ENCODE peak calls at places on chromosomes 1 and 21, in nine cellular contexts. J is GM20000; L is progenitor cell of endocrine pancreas; I is foreskin fibroblast; F is OCI-LY7; O is WTC11; U is A549; C is CD4-positive, alpha-beta T cell; K is AG10803. E is an unnamed sample.

GRCh38 chr1:237911911-237912310 is 21.2 kb upstream of the ZP4 start:
- DNase-seq in J (no peak), L (no peak), I (no peak), F (no peak), O (no peak), U (no peak), C (no peak), K (no peak), E (no peak)

GRCh38 chr1:196535727-196536126 is 72.5 kb downstream of the KCNT2 start:
- DNase-seq in J (no peak), L (no peak), I (peak), F (peak), O (peak), U (peak), C (no peak), K (peak), E (peak)

GRCh38 chr21:14901482-14901958 is 163.3 kb downstream of the NRIP1 start:
- DNase-seq in J (peak), L (no peak), I (peak), F (no peak), O (no peak), U (no peak), C (no peak), K (peak), E (no peak)

GRCh38 chr1:41580021-41580420 is 95.5 kb upstream of the EDN2 start:
- DNase-seq in J (no peak), L (no peak), I (no peak), F (no peak), O (no peak), U (no peak), C (no peak), K (no peak), E (peak)

GRCh38 chr1:202213361-202214088 is 19.9 kb downstream of the LGR6 start:
- DNase-seq in J (no peak), L (no peak), I (no peak), F (no peak), O (peak), U (peak), C (no peak), K (no peak), E (no peak)

GRCh38 chr1:21639594-21640041 is 29.5 kb downstream of the RAP1GAP start:
- DNase-seq in J (no peak), L (no peak), I (no peak), F (no peak), O (no peak), U (no peak), C (no peak), K (no peak), E (no peak)

GRCh38 chr21:41141031-41141457 is 26.9 kb upstream of the BACE2 start:
- DNase-seq in J (no peak), L (no peak), I (no peak), F (no peak), O (no peak), U (no peak), C (no peak), K (peak), E (no peak)

GRCh38 chr1:1629430-1630190 is 2.4 kb upstream of the MMP23B start:
- DNase-seq in J (peak), L (no peak), I (no peak), F (peak), O (peak), U (no peak), C (peak), K (no peak), E (no peak)

GRCh38 chr1:154478639-154479038 is 23.4 kb upstream of the TDRD10 start:
- DNase-seq in J (peak), L (no peak), I (no peak), F (peak), O (no peak), U (peak), C (no peak), K (peak), E (no peak)

GRCh38 chr1:183734600-183735036 is 70.3 kb upstream of the RGL1 start:
- DNase-seq in J (no peak), L (no peak), I (peak), F (no peak), O (no peak), U (no peak), C (no peak), K (peak), E (no peak)

GRCh38 chr1:233443040-233443439 is 115.5 kb downstream of the MAP3K21 start:
- DNase-seq in J (no peak), L (no peak), I (peak), F (no peak), O (no peak), U (peak), C (no peak), K (no peak), E (no peak)

GRCh38 chr1:101112051-101112770 is 86.6 kb upstream of the DPH5 start:
- DNase-seq in J (peak), L (no peak), I (no peak), F (peak), O (no peak), U (no peak), C (peak), K (no peak), E (no peak)

GRCh38 chr1:112549590-112549989 is 40.8 kb downstream of the WNT2B start:
- DNase-seq in J (no peak), L (no peak), I (no peak), F (no peak), O (no peak), U (no peak), C (no peak), K (no peak), E (no peak)

GRCh38 chr1:160108888-160109662 is 6.5 kb upstream of the ATP1A2 start:
- DNase-seq in J (peak), L (no peak), I (peak), F (peak), O (no peak), U (peak), C (peak), K (peak), E (no peak)

GRCh38 chr1:202625416-202626360 is 84.6 kb downstream of the SYT2 start:
- DNase-seq in J (peak), L (peak), I (peak), F (peak), O (peak), U (peak), C (peak), K (peak), E (peak)

DNA sequence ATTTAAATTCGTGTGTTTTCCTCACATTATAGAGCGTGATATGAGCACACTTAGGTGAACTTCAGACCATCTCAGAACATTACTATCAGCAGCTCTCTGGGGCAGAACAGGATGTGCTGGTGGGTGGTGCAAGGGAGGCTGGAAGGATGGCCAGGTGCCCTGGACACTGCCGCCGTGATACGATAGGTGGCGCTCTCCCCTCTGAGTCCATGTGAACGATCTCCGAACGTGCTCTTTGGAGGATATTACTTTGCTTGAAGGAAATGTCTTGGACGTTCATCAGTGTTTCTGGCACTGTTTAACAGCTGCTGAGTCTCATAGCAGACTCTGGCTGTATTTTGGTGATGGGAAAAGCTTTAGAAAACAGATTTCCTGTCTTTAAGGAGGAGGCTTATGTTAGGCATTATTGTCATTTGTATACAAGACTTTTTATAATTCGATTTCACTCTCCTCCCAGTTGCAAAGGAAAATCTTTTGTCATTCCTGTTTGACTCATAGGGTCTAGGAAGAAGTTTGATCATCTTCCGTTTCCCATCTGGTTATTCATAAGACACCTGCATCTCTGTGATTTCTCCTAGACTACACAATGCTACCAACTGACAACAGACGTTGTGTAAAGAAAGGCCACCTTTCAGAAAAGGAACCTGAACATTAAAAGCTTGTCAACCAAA is 386.2 kb upstream of the ADGRL2 start:
- DNase-seq in J (peak), L (peak), I (peak), F (no peak), O (peak), U (peak), C (no peak), K (peak), E (no peak)
- TF ChIP-seq CTCF in J (peak), L (peak), I (peak), F (peak), O (peak), U (peak), C (no peak), K (peak), E (peak)

GRCh38 chr21:29390778-29391177 is 92.1 kb downstream of the BACH1 start:
- DNase-seq in J (no peak), L (no peak), I (peak), F (no peak), O (no peak), U (no peak), C (no peak), K (peak), E (no peak)

DNA sequence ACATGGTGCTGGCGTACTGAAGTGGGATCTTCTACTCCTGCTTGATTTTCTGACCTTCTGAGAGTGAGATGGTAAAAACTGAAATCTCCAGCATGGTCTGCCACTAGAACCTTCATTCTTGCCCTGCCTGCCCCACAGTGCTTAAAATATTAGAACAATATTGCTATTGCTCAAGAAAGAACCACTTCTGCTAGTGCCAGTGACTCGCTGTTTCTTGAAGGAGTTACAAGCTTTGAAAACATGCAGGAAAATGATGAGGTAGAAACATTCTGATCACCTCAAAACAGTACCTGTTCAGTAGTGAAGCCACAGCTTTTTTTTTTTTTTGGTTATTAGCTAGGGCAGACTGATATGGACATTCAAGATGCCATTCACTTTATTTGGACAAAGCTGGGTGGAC is 95.3 kb downstream of the BACH1 start:
- DNase-seq in J (no peak), L (no peak), I (peak), F (no peak), O (no peak), U (no peak), C (no peak), K (no peak), E (no peak)
- TF ChIP-seq CTCF in J (no peak), L (no peak), I (no peak), F (no peak), O (no peak), U (no peak), C (no peak), K (no peak), E (no peak)

GRCh38 chr1:230277201-230277771 is 148.8 kb downstream of the PGBD5 start:
- DNase-seq in J (peak), L (no peak), I (no peak), F (peak), O (peak), U (no peak), C (no peak), K (no peak), E (no peak)

GRCh38 chr1:230274254-230274653 is 151.9 kb downstream of the PGBD5 start:
- DNase-seq in J (no peak), L (no peak), I (no peak), F (no peak), O (peak), U (no peak), C (no peak), K (no peak), E (no peak)

GRCh38 chr1:230279583-230279945 is 146.6 kb downstream of the PGBD5 start:
- DNase-seq in J (no peak), L (no peak), I (no peak), F (no peak), O (no peak), U (no peak), C (no peak), K (no peak), E (no peak)

GRCh38 chr1:230278871-230279582 is 147.1 kb downstream of the PGBD5 start:
- DNase-seq in J (no peak), L (no peak), I (no peak), F (no peak), O (no peak), U (no peak), C (no peak), K (no peak), E (no peak)

GRCh38 chr1:230276401-230276800 is 149.7 kb downstream of the PGBD5 start:
- DNase-seq in J (no peak), L (no peak), I (no peak), F (no peak), O (peak), U (no peak), C (no peak), K (no peak), E (no peak)
- TF ChIP-seq CTCF in J (no peak), L (no peak), I (no peak), F (peak), O (no peak), U (no peak), C (no peak), K (no peak), E (no peak)

GRCh38 chr1:168386949-168387586 is 106.4 kb downstream of the TBX19 start:
- DNase-seq in J (peak), L (peak), I (no peak), F (no peak), O (peak), U (peak), C (peak), K (no peak), E (peak)
- TF ChIP-seq CTCF in J (no peak), L (peak), I (no peak), F (no peak), O (no peak), U (no peak), C (no peak), K (no peak), E (no peak)

GRCh38 chr1:207058878-207059867 is 6.1 kb downstream of the PFKFB2 start:
- DNase-seq in J (no peak), L (no peak), I (no peak), F (peak), O (peak), U (no peak), C (no peak), K (no peak), E (no peak)
- TF ChIP-seq CTCF in J (no peak), L (peak), I (no peak), F (peak), O (no peak), U (no peak), C (no peak), K (peak), E (no peak)

DNA sequence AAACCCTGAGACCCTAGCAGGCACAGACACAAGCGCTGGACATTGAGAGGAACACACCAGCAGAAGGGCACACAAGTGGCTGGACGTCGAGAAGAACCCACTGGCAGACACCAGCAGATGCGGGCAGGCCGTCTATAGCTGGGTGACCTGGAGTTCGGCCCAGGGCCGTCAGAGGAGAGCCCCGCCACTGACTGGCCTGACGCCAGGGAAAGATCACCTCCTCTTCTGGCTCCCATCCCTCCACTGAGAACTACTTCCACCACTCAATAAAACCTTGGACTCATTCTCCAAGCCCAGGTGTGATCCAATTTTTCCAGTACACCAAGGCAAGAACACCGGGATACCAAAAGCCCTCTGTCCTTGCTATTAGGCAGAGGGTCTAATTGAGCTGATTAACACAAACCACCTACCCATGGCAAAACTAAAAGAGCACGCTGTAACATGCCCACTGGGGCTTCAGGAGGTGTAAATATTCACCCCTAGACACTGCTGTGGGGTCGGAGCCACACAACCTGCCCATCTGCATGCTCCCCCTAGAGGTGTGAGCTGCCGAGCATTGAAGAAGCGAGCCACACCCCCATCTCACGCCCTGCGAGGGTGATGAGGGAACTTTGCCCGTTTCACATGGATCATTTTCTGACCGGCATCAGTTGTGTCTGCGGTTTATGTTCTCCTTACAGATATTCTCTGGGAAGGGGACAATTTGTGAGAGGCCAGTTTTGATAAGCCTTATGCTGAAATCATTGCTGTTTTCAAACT is 104.8 kb downstream of the HLX start:
- DNase-seq in J (no peak), L (no peak), I (no peak), F (no peak), O (peak), U (no peak), C (no peak), K (no peak), E (no peak)
- TF ChIP-seq CTCF in J (no peak), L (peak), I (no peak), F (peak), O (no peak), U (no peak), C (no peak), K (no peak), E (no peak)

DNA sequence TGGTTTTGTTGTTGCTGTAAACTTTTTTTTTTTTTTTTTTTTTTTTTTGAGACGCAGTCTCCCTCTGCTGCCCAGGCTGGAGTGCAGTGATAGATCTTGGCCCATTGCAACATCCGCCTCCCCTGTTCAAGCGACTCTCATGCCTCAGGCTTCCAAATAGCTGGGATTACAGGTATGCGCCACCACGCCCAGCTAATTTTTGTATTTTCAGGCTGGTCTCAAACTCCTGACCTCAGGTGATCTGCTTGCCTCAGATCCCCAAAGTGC is 78.9 kb upstream of the SLC45A1 start:
- DNase-seq in J (no peak), L (no peak), I (peak), F (no peak), O (no peak), U (peak), C (no peak), K (peak), E (no peak)
- TF ChIP-seq CTCF in J (no peak), L (no peak), I (peak), F (no peak), O (no peak), U (peak), C (no peak), K (peak), E (peak)

DNA sequence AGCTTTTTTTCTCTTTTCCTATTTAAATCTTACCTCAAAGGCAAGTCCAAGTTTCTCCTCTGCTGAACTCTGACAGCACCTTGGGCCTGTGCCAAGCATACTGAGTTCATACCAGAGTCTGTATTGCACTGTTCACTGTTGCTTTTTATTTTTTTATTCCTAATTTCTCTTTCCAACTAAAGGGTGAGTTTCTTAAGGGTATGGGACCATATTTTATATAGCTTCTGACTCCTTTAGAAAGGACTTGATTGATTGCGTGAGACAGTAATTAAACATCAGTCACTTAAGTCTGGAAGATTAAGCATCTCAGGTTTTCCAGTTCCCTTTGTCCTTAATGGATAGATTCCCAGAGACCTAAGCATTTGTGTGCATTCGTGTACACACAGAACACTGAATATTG is 69.9 kb downstream of the CACHD1 start:
- DNase-seq in J (no peak), L (no peak), I (peak), F (no peak), O (no peak), U (no peak), C (no peak), K (peak), E (no peak)
- TF ChIP-seq CTCF in J (no peak), L (no peak), I (no peak), F (no peak), O (no peak), U (no peak), C (no peak), K (no peak), E (no peak)